ENCODE peak calls at places on chromosome 3, in seven cellular contexts. X is fibroblast of lung; H is keratinocyte; Q is lower lobe of right lung; L is SJSA1; G is neuronal stem cell; N is CD8-positive, alpha-beta T cell. E is an unnamed sample.

GRCh38 chr3:39809995-39810595 is 686 bp downstream of the MYRIP start:
- DNase-seq in X (no peak), H (no peak), Q (no peak), L (no peak), G (peak; percentile 11), N (no peak), E (peak; percentile 36)

GRCh38 chr3:49761661-49762060 is 24.7 kb downstream of the IP6K1 start:
- DNase-seq in X (no peak), H (no peak), Q (no peak), L (no peak), G (no peak), N (no peak), E (no peak)

GRCh38 chr3:116474356-116475200 is 29.3 kb upstream of the LSAMP start:
- DNase-seq in X (no peak), H (no peak), Q (no peak), L (no peak), G (peak; percentile 0), N (no peak), E (no peak)

GRCh38 chr3:35088943-35089342 is 550.4 kb upstream of the ARPP21 start:
- DNase-seq in X (no peak), H (no peak), Q (no peak), L (no peak), G (no peak), N (no peak), E (no peak)

GRCh38 chr3:145857956-145858355 is 303.0 kb downstream of the PLOD2 start:
- DNase-seq in X (no peak), H (no peak), Q (no peak), L (no peak), G (no peak), N (no peak), E (no peak)

GRCh38 chr3:181712505-181713299 is 977 bp downstream of the SOX2 start:
- DNase-seq in X (no peak), H (no peak), Q (no peak), L (no peak), G (no peak), N (no peak), E (no peak)

GRCh38 chr3:134640872-134641470 is 9.9 kb downstream of the KY start:
- DNase-seq in X (peak; percentile 42), H (no peak), Q (no peak), L (no peak), G (peak; percentile 18), N (no peak), E (no peak)

GRCh38 chr3:24645047-24645446 is 150.4 kb upstream of the THRB start:
- DNase-seq in X (no peak), H (no peak), Q (no peak), L (no peak), G (no peak), N (no peak), E (no peak)

GRCh38 chr3:49424816-49425215 is 2.5 kb upstream of the AMT start:
- DNase-seq in X (no peak), H (no peak), Q (no peak), L (no peak), G (no peak), N (no peak), E (no peak)

GRCh38 chr3:178289544-178290160 is 246.6 kb upstream of the KCNMB2 start:
- DNase-seq in X (peak; percentile 92), H (no peak), Q (no peak), L (no peak), G (no peak), N (no peak), E (no peak)

GRCh38 chr3:168539909-168540308 is 444.2 kb upstream of the GOLIM4 start:
- DNase-seq in X (no peak), H (no peak), Q (no peak), L (no peak), G (no peak), N (no peak), E (no peak)

GRCh38 chr3:139520028-139520737 is 19.4 kb downstream of the RBP1 start:
- DNase-seq in X (peak; percentile 64), H (no peak), Q (no peak), L (peak; percentile 39), G (no peak), N (no peak), E (no peak)

GRCh38 chr3:50120364-50121095 is 31.8 kb downstream of the RBM5 start:
- DNase-seq in X (no peak), H (no peak), Q (peak; percentile 31), L (no peak), G (no peak), N (no peak), E (no peak)

GRCh38 chr3:188956839-188957489 is 214.8 kb upstream of the TPRG1 start:
- DNase-seq in X (peak; percentile 85), H (peak; percentile 41), Q (no peak), L (no peak), G (peak; percentile 41), N (no peak), E (no peak)

GRCh38 chr3:134333522-134334181 is 40.6 kb downstream of the AMOTL2 start:
- DNase-seq in X (peak; percentile 31), H (no peak), Q (no peak), L (peak; percentile 85), G (peak; percentile 72), N (no peak), E (no peak)

GRCh38 chr3:17491601-17492000 is 250.8 kb downstream of the TBC1D5 start:
- DNase-seq in X (peak; percentile 84), H (no peak), Q (no peak), L (no peak), G (no peak), N (no peak), E (no peak)

GRCh38 chr3:15300318-15301078 is 31.9 kb downstream of the SH3BP5 start:
- DNase-seq in X (peak; percentile 49), H (no peak), Q (no peak), L (peak; percentile 72), G (no peak), N (no peak), E (no peak)

GRCh38 chr3:58009026-58009748 is 965 bp downstream of the FLNB start:
- DNase-seq in X (no peak), H (no peak), Q (peak; percentile 64), L (no peak), G (no peak), N (peak; percentile 11), E (no peak)

GRCh38 chr3:11381563-11381962 is 109.4 kb downstream of the ATG7 start:
- DNase-seq in X (peak; percentile 81), H (no peak), Q (no peak), L (no peak), G (no peak), N (no peak), E (no peak)

GRCh38 chr3:54168451-54168850 is 46.1 kb downstream of the CACNA2D3 start:
- DNase-seq in X (no peak), H (no peak), Q (no peak), L (no peak), G (no peak), N (no peak), E (no peak)

GRCh38 chr3:36864180-36865053 is 80.4 kb downstream of the TRANK1 start:
- DNase-seq in X (no peak), H (no peak), Q (no peak), L (no peak), G (no peak), N (no peak), E (no peak)

GRCh38 chr3:43213631-43214030 is 72.7 kb upstream of the SNRK start:
- DNase-seq in X (no peak), H (no peak), Q (no peak), L (no peak), G (no peak), N (no peak), E (no peak)

GRCh38 chr3:169984287-169984686 is 17.7 kb downstream of the SEC62 start:
- DNase-seq in X (no peak), H (no peak), Q (no peak), L (no peak), G (no peak), N (no peak), E (no peak)

DNA sequence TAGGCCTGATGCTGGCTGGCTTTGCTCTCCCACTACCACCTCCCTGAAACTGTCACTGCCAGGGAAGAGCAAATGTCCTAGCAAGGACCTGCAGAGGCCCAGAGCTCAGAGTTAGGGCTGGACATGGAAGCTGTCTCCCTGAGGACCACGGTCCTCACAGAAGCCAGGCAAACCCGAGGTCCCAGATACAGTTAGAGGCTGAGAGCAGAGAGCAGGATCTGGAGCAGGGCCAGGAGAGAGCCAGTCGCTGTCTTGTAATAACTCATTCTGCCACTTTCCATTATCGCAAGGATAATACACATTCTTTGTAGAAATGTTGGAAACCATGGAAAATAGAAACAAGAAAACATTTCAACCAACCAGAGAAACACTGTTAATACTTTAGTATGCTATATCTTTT is 10.1 kb downstream of the GHSR start:
- DNase-seq in X (no peak), H (no peak), Q (no peak), L (no peak), G (no peak), N (no peak), E (no peak)
- H3K4me3 ChIP-seq in X (no peak overlapping the region), H (no peak overlapping the region), Q (no peak overlapping the region), L (no peak overlapping the region), G (no peak overlapping the region), N (no peak overlapping the region), E (no peak overlapping the region)

GRCh38 chr3:183428140-183429023 is at the start of gene MCF2L2:
- DNase-seq in X (peak; percentile 41), H (no peak), Q (peak; percentile 71), L (no peak), G (peak; percentile 42), N (peak; percentile 59), E (peak; percentile 90)
- H3K27me3 ChIP-seq in X (peaks cover 20% of the 10 kb centered on the region), H (peaks cover 35% of the 10 kb centered on the region), Q (peaks cover 27% of the 10 kb centered on the region), L (peaks cover 39% of the 10 kb centered on the region), G (no peaks in the 10 kb centered on the region), N (no peaks in the 10 kb centered on the region), E (no peaks in the 10 kb centered on the region)

DNA sequence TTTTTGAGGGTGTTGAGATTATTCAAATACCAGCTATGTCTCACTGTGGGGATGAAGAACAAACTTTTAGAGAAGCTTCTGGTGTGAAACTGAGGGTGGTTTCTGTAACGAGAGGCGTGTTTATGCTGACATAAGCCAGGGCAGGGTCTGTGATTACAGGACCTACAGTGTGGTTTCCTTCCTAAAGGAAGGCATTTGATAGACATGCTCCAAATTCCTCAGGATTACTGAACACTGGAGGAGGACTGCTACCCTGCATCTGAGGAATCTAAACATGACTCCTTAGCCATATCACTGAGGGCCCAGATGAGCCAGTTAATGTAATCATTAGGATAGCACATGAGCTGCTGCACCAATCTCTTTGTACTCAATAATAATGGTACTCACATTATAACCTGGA is 328.4 kb upstream of the UMPS start:
- DNase-seq in X (no peak), H (no peak), Q (no peak), L (peak; percentile 58), G (no peak), N (no peak), E (no peak)
- H3K27ac ChIP-seq in X (no peak overlapping the region), H (no peak overlapping the region), Q (no peak overlapping the region), L (peak overlapping the region; percentile 77), G (no peak overlapping the region), N (no peak overlapping the region), E (no peak overlapping the region)

GRCh38 chr3:186211101-186211500 is 102.2 kb upstream of the ETV5 start:
- DNase-seq in X (no peak), H (no peak), Q (no peak), L (no peak), G (no peak), N (no peak), E (no peak)

GRCh38 chr3:186212611-186213010 is 103.7 kb upstream of the ETV5 start:
- DNase-seq in X (no peak), H (no peak), Q (no peak), L (no peak), G (no peak), N (no peak), E (no peak)

GRCh38 chr3:186208328-186208989 is 99.6 kb upstream of the ETV5 start:
- DNase-seq in X (no peak), H (no peak), Q (no peak), L (no peak), G (no peak), N (no peak), E (no peak)

GRCh38 chr3:186207515-186207914 is 98.6 kb upstream of the ETV5 start:
- DNase-seq in X (no peak), H (no peak), Q (no peak), L (no peak), G (no peak), N (no peak), E (no peak)

GRCh38 chr3:186209810-186210752 is 101.2 kb upstream of the ETV5 start:
- DNase-seq in X (peak; percentile 89), H (no peak), Q (no peak), L (peak; percentile 53), G (peak; percentile 61), N (no peak), E (peak; percentile 88)
- H3K4me3 ChIP-seq in X (peak overlapping the region; percentile 36), H (no peak overlapping the region), Q (no peak overlapping the region), L (no peak overlapping the region), G (no peak overlapping the region), N (no peak overlapping the region), E (peak overlapping the region; percentile 26)